ENCODE peak calls at places on chromosomes 1 and 21, in nine cellular contexts. One of them, this sample, is unnamed.

GRCh38 chr1:64348270-64348669 is 121.7 kb upstream of the CACHD1 start:
- DNase-seq in heart left ventricle: no peak
- DNase-seq in pancreas: no peak
- DNase-seq in vagina: no peak
- DNase-seq in brain microvascular endothelial cell: no peak
- DNase-seq in fibroblast of lung: no peak
- DNase-seq in tibial nerve: no peak
- DNase-seq in suprapubic skin: no peak
- DNase-seq in AG04450: no peak
- DNase-seq in this sample: no peak

GRCh38 chr1:241180569-241180968 is 176.4 kb downstream of the RGS7 start:
- DNase-seq in heart left ventricle: no peak
- DNase-seq in pancreas: no peak
- DNase-seq in vagina: no peak
- DNase-seq in brain microvascular endothelial cell: no peak
- DNase-seq in fibroblast of lung: no peak
- DNase-seq in tibial nerve: no peak
- DNase-seq in suprapubic skin: no peak
- DNase-seq in AG04450: no peak
- DNase-seq in this sample: no peak

GRCh38 chr1:63601463-63601862 is 8.3 kb downstream of the PGM1 start:
- DNase-seq in heart left ventricle: no peak
- DNase-seq in pancreas: no peak
- DNase-seq in vagina: no peak
- DNase-seq in brain microvascular endothelial cell: no peak
- DNase-seq in fibroblast of lung: no peak
- DNase-seq in tibial nerve: no peak
- DNase-seq in suprapubic skin: no peak
- DNase-seq in AG04450: no peak
- DNase-seq in this sample: no peak

GRCh38 chr1:206705187-206705586 is 20.5 kb downstream of the MAPKAPK2 start:
- DNase-seq in heart left ventricle: no peak
- DNase-seq in pancreas: no peak
- DNase-seq in vagina: no peak
- DNase-seq in brain microvascular endothelial cell: peak; percentile 42
- DNase-seq in fibroblast of lung: peak; percentile 82
- DNase-seq in tibial nerve: no peak
- DNase-seq in suprapubic skin: no peak
- DNase-seq in AG04450: peak; percentile 60
- DNase-seq in this sample: peak; percentile 34

GRCh38 chr1:81335876-81336275 is 464.9 kb upstream of the ADGRL2 start:
- DNase-seq in heart left ventricle: no peak
- DNase-seq in pancreas: no peak
- DNase-seq in vagina: no peak
- DNase-seq in brain microvascular endothelial cell: no peak
- DNase-seq in fibroblast of lung: no peak
- DNase-seq in tibial nerve: no peak
- DNase-seq in suprapubic skin: no peak
- DNase-seq in AG04450: no peak
- DNase-seq in this sample: no peak

GRCh38 chr1:81731989-81732388 is 68.7 kb upstream of the ADGRL2 start:
- DNase-seq in heart left ventricle: no peak
- DNase-seq in pancreas: no peak
- DNase-seq in vagina: no peak
- DNase-seq in brain microvascular endothelial cell: no peak
- DNase-seq in fibroblast of lung: peak; percentile 56
- DNase-seq in tibial nerve: no peak
- DNase-seq in suprapubic skin: no peak
- DNase-seq in AG04450: no peak
- DNase-seq in this sample: peak; percentile 71

GRCh38 chr1:176157995-176158394 is 49.1 kb downstream of the COP1 start:
- DNase-seq in heart left ventricle: no peak
- DNase-seq in pancreas: no peak
- DNase-seq in vagina: no peak
- DNase-seq in brain microvascular endothelial cell: no peak
- DNase-seq in fibroblast of lung: no peak
- DNase-seq in tibial nerve: no peak
- DNase-seq in suprapubic skin: no peak
- DNase-seq in AG04450: no peak
- DNase-seq in this sample: peak; percentile 17

GRCh38 chr1:154418062-154418897 is 13.1 kb downstream of the IL6R start:
- DNase-seq in heart left ventricle: no peak
- DNase-seq in pancreas: peak; percentile 93
- DNase-seq in vagina: no peak
- DNase-seq in brain microvascular endothelial cell: no peak
- DNase-seq in fibroblast of lung: peak; percentile 50
- DNase-seq in tibial nerve: no peak
- DNase-seq in suprapubic skin: no peak
- DNase-seq in AG04450: no peak
- DNase-seq in this sample: peak; percentile 100

DNA sequence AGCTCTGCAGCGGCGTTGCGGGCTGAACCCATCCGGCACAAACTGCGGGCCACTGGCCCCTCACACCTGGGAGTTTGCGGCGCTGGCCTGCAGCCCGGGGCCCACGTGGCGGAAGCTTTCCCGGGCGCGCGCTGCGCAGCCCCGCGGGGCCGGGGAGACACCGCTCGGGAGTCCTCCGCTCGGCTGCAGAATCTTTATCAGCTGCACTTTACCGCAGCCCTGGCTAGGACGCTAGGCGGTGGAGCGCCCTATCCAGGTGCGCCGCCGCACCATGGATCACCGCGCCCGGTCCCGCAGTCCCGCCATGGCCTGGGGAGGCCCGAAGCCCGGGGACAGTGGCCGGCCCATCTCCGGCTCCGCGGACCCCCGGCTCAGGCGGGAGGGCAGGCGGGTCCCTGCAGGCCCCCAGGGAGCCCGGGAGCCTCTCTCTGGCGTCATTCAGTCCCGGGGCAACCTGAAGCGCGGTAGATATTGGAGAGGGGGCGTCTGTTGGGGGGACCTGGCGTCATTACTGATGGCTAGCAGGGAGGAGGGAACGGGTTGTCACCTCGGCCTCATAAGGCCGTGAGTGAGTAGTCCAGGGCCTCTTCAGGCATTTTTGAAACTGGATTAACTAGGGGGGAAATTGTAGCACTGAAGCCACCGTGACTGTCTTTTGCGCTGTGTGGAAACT is 5.7 kb upstream of the OLIG2 start:
- DNase-seq in heart left ventricle: no peak
- DNase-seq in pancreas: no peak
- DNase-seq in vagina: no peak
- DNase-seq in brain microvascular endothelial cell: no peak
- DNase-seq in fibroblast of lung: no peak
- DNase-seq in tibial nerve: no peak
- DNase-seq in suprapubic skin: no peak
- DNase-seq in AG04450: no peak
- DNase-seq in this sample: no peak
- H3K27me3 ChIP-seq in heart left ventricle: peaks cover 50% of the 10 kb centered on the region
- H3K27me3 ChIP-seq in pancreas: no peaks in the 10 kb centered on the region
- H3K27me3 ChIP-seq in vagina: peaks cover 27% of the 10 kb centered on the region
- H3K27me3 ChIP-seq in brain microvascular endothelial cell: peaks cover 80% of the 10 kb centered on the region
- H3K27me3 ChIP-seq in fibroblast of lung: peaks cover 62% of the 10 kb centered on the region
- H3K27me3 ChIP-seq in tibial nerve: peaks cover 12% of the 10 kb centered on the region
- H3K27me3 ChIP-seq in suprapubic skin: peaks cover 100% of the 10 kb centered on the region
- H3K27me3 ChIP-seq in AG04450: peaks cover 87% of the 10 kb centered on the region
- H3K27me3 ChIP-seq in this sample: peaks cover 100% of the 10 kb centered on the region

GRCh38 chr1:210237981-210238380 is 5.4 kb downstream of the SERTAD4 start:
- DNase-seq in heart left ventricle: no peak
- DNase-seq in pancreas: no peak
- DNase-seq in vagina: no peak
- DNase-seq in brain microvascular endothelial cell: no peak
- DNase-seq in fibroblast of lung: no peak
- DNase-seq in tibial nerve: no peak
- DNase-seq in suprapubic skin: peak; percentile 53
- DNase-seq in AG04450: no peak
- DNase-seq in this sample: no peak

GRCh38 chr1:210236840-210237409 is 4.3 kb downstream of the SERTAD4 start:
- DNase-seq in heart left ventricle: peak; percentile 80
- DNase-seq in pancreas: peak; percentile 23
- DNase-seq in vagina: no peak
- DNase-seq in brain microvascular endothelial cell: peak; percentile 72
- DNase-seq in fibroblast of lung: peak; percentile 92
- DNase-seq in tibial nerve: peak; percentile 69
- DNase-seq in suprapubic skin: no peak
- DNase-seq in AG04450: no peak
- DNase-seq in this sample: no peak

GRCh38 chr1:210241121-210241520 is 8.5 kb downstream of the SERTAD4 start:
- DNase-seq in heart left ventricle: no peak
- DNase-seq in pancreas: no peak
- DNase-seq in vagina: no peak
- DNase-seq in brain microvascular endothelial cell: no peak
- DNase-seq in fibroblast of lung: peak; percentile 68
- DNase-seq in tibial nerve: no peak
- DNase-seq in suprapubic skin: no peak
- DNase-seq in AG04450: no peak
- DNase-seq in this sample: no peak

GRCh38 chr1:210237514-210237913 is 4.9 kb downstream of the SERTAD4 start:
- DNase-seq in heart left ventricle: no peak
- DNase-seq in pancreas: no peak
- DNase-seq in vagina: no peak
- DNase-seq in brain microvascular endothelial cell: no peak
- DNase-seq in fibroblast of lung: no peak
- DNase-seq in tibial nerve: no peak
- DNase-seq in suprapubic skin: no peak
- DNase-seq in AG04450: no peak
- DNase-seq in this sample: no peak

DNA sequence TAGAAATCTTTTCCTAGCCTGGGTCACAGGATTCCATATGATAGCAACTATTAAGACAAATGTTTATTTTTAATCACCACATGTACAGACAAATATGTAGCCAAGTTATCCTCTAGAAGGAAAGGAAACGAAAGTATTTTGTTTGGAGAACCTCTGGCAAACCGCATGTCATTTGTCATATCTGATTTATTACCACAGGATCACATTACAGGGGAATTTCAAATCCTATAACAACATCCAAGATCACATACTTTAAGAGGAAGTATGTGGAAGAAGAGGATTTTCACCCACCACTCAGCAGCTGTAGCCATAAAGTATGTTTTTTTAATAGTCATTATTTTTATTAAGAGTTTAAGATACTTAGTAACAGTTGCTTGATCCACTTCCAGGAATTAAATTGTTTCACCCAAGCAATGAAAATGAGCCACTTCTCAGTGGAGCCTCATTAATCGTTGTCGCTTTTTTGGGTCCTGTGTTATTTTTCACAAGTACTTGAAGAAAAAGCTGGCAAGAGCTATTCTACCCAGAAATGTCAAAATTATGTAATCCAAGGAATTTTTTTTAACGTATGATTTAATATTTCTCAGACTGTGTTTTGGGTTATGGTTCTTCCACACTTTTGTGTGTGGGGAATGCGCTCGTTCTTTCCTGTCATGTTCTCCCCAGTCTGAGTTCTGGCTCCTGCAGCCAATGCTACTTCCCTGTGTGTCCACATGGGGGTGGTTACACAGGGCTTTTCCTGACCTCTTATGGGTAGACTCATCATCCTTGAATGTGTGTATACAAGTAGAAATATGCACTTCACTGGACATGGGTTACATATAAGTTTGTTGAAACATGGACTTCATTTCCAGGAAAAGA is 6.9 kb downstream of the SERTAD4 start:
- DNase-seq in heart left ventricle: no peak
- DNase-seq in pancreas: no peak
- DNase-seq in vagina: no peak
- DNase-seq in brain microvascular endothelial cell: peak; percentile 90
- DNase-seq in fibroblast of lung: peak; percentile 98
- DNase-seq in tibial nerve: no peak
- DNase-seq in suprapubic skin: peak; percentile 47
- DNase-seq in AG04450: peak; percentile 84
- DNase-seq in this sample: peak; percentile 75
- TF ChIP-seq CTCF in heart left ventricle: peak; percentile 24
- TF ChIP-seq CTCF in pancreas: no peak
- TF ChIP-seq CTCF in vagina: no peak
- TF ChIP-seq CTCF in brain microvascular endothelial cell: peak; percentile 84
- TF ChIP-seq CTCF in fibroblast of lung: peak; percentile 65
- TF ChIP-seq CTCF in tibial nerve: no peak
- TF ChIP-seq CTCF in suprapubic skin: no peak
- TF ChIP-seq CTCF in AG04450: peak; percentile 76
- TF ChIP-seq CTCF in this sample: peak; percentile 52

GRCh38 chr1:151944859-151945575 is 35.7 kb upstream of the THEM4 start:
- DNase-seq in heart left ventricle: no peak
- DNase-seq in pancreas: no peak
- DNase-seq in vagina: no peak
- DNase-seq in brain microvascular endothelial cell: no peak
- DNase-seq in fibroblast of lung: no peak
- DNase-seq in tibial nerve: no peak
- DNase-seq in suprapubic skin: no peak
- DNase-seq in AG04450: no peak
- DNase-seq in this sample: no peak

GRCh38 chr1:151945725-151946365 is 36.5 kb upstream of the THEM4 start:
- DNase-seq in heart left ventricle: peak; percentile 86
- DNase-seq in pancreas: peak; percentile 65
- DNase-seq in vagina: no peak
- DNase-seq in brain microvascular endothelial cell: peak; percentile 95
- DNase-seq in fibroblast of lung: peak; percentile 93
- DNase-seq in tibial nerve: peak; percentile 91
- DNase-seq in suprapubic skin: peak; percentile 96
- DNase-seq in AG04450: peak; percentile 75
- DNase-seq in this sample: peak; percentile 97

GRCh38 chr1:151944110-151944858 is 35.0 kb upstream of the THEM4 start:
- DNase-seq in heart left ventricle: peak; percentile 32
- DNase-seq in pancreas: no peak
- DNase-seq in vagina: no peak
- DNase-seq in brain microvascular endothelial cell: no peak
- DNase-seq in fibroblast of lung: no peak
- DNase-seq in tibial nerve: no peak
- DNase-seq in suprapubic skin: no peak
- DNase-seq in AG04450: no peak
- DNase-seq in this sample: no peak

GRCh38 chr1:151947140-151947539 is 37.8 kb upstream of the THEM4 start:
- DNase-seq in heart left ventricle: no peak
- DNase-seq in pancreas: no peak
- DNase-seq in vagina: no peak
- DNase-seq in brain microvascular endothelial cell: no peak
- DNase-seq in fibroblast of lung: no peak
- DNase-seq in tibial nerve: no peak
- DNase-seq in suprapubic skin: no peak
- DNase-seq in AG04450: no peak
- DNase-seq in this sample: peak; percentile 52

DNA sequence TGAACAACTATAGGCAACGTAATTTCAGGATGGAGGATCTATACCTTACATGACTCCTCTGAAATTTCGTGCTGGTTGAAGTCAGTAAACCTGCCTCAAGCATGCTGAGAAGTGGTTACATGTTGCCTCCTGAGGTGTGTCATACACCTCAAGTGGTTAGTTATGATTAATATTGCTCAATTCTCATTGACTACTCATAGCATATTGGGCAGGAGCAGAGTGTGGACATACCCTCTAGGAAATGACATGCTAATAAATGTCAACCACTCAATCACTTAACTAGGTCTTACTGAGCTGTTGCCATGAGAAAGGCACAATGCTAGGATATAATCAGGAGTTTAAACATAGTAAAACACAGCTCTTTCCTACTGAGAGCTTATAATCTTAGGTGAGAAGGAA is 37.1 kb upstream of the THEM4 start:
- DNase-seq in heart left ventricle: no peak
- DNase-seq in pancreas: no peak
- DNase-seq in vagina: no peak
- DNase-seq in brain microvascular endothelial cell: no peak
- DNase-seq in fibroblast of lung: peak; percentile 54
- DNase-seq in tibial nerve: no peak
- DNase-seq in suprapubic skin: no peak
- DNase-seq in AG04450: no peak
- DNase-seq in this sample: peak; percentile 98
- H3K27ac ChIP-seq in heart left ventricle: peak overlapping the region; percentile 82
- H3K27ac ChIP-seq in pancreas: peak overlapping the region; percentile 2
- H3K27ac ChIP-seq in vagina: peak overlapping the region; percentile 70
- H3K27ac ChIP-seq in brain microvascular endothelial cell: peak overlapping the region; percentile 8
- H3K27ac ChIP-seq in fibroblast of lung: peak overlapping the region; percentile 87
- H3K27ac ChIP-seq in tibial nerve: peak overlapping the region; percentile 90
- H3K27ac ChIP-seq in suprapubic skin: peak overlapping the region; percentile 91
- H3K27ac ChIP-seq in AG04450: no peak overlapping the region
- H3K27ac ChIP-seq in this sample: peak overlapping the region; percentile 94

DNA sequence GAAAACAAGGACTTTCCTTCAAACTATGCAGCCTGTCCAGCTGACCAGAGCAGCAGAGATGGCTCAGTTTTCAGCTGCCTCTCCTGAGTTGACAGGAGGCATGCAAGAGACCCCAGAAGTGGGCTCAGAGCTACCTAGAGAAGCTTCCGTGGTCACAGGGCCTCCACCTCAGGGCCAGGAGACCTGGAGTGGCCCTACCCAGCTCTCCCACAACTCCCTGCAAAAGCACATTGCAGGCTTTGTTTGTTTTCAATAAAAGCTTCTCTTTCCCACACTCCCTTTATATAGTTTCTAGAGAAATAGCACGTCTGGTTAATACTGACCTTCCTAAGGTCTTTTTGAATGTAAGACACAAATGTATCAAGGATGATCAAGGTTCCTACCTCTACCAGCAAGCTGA is 40.1 kb downstream of the RRAGC start:
- DNase-seq in heart left ventricle: no peak
- DNase-seq in pancreas: no peak
- DNase-seq in vagina: no peak
- DNase-seq in brain microvascular endothelial cell: no peak
- DNase-seq in fibroblast of lung: no peak
- DNase-seq in tibial nerve: no peak
- DNase-seq in suprapubic skin: no peak
- DNase-seq in AG04450: no peak
- DNase-seq in this sample: no peak
- H3K27me3 ChIP-seq in heart left ventricle: peaks cover 35% of the 10 kb centered on the region
- H3K27me3 ChIP-seq in pancreas: no peaks in the 10 kb centered on the region
- H3K27me3 ChIP-seq in vagina: no peaks in the 10 kb centered on the region
- H3K27me3 ChIP-seq in brain microvascular endothelial cell: peaks cover 56% of the 10 kb centered on the region
- H3K27me3 ChIP-seq in fibroblast of lung: peaks cover 35% of the 10 kb centered on the region
- H3K27me3 ChIP-seq in tibial nerve: no peaks in the 10 kb centered on the region
- H3K27me3 ChIP-seq in suprapubic skin: peaks cover 68% of the 10 kb centered on the region
- H3K27me3 ChIP-seq in AG04450: peaks cover 62% of the 10 kb centered on the region
- H3K27me3 ChIP-seq in this sample: peaks cover 81% of the 10 kb centered on the region